ENCODE peak calls at places on chromosomes 3 and 15, in ten cellular contexts. E is astrocyte; I is heart right ventricle; T is sigmoid colon; B is AG10803; W is adipocyte; F is fibroblast of pulmonary artery; S is CD8-positive, alpha-beta T cell; V is dorsolateral prefrontal cortex; A is pancreas. O is an unnamed sample.

GRCh38 chr15:84142888-84143337 is 92.7 kb upstream of the GOLGA6L4 start:
- DNase-seq in E (peak; percentile 48), I (peak; percentile 76), T (peak; percentile 87), B (peak; percentile 76), W (peak; percentile 96), F (peak; percentile 89), S (peak; percentile 67), V (no peak), A (no peak), O (peak; percentile 49)

GRCh38 chr3:53072653-53073552 is 27.0 kb upstream of the SFMBT1 start:
- DNase-seq in E (peak; percentile 35), I (peak; percentile 82), T (peak; percentile 87), B (peak; percentile 73), W (peak; percentile 82), F (peak; percentile 76), S (peak; percentile 89), V (peak; percentile 73), A (peak; percentile 92), O (peak; percentile 83)

GRCh38 chr15:67762610-67763368 is 62.5 kb upstream of the SKOR1 start:
- DNase-seq in E (no peak), I (no peak), T (no peak), B (peak; percentile 60), W (peak; percentile 26), F (no peak), S (peak; percentile 18), V (no peak), A (no peak), O (no peak)

GRCh38 chr3:39810647-39811161 is 1.3 kb downstream of the MYRIP start:
- DNase-seq in E (no peak), I (no peak), T (no peak), B (no peak), W (no peak), F (no peak), S (no peak), V (no peak), A (peak; percentile 22), O (no peak)

GRCh38 chr3:122358633-122359032 is 24.4 kb downstream of the MIX23 start:
- DNase-seq in E (no peak), I (no peak), T (no peak), B (no peak), W (no peak), F (no peak), S (no peak), V (no peak), A (no peak), O (no peak)

GRCh38 chr3:15896500-15896899 is 98.7 kb upstream of the ANKRD28 start:
- DNase-seq in E (no peak), I (no peak), T (no peak), B (no peak), W (no peak), F (no peak), S (no peak), V (no peak), A (no peak), O (no peak)

GRCh38 chr3:98814799-98815450 is 51.8 kb downstream of the ST3GAL6 start:
- DNase-seq in E (peak; percentile 74), I (no peak), T (no peak), B (peak; percentile 50), W (peak; percentile 60), F (peak; percentile 76), S (no peak), V (no peak), A (no peak), O (no peak)

GRCh38 chr3:151918253-151919029 is 45.0 kb downstream of the SUCNR1 start:
- DNase-seq in E (peak; percentile 52), I (no peak), T (no peak), B (peak; percentile 71), W (peak; percentile 82), F (peak; percentile 86), S (no peak), V (no peak), A (no peak), O (no peak)

GRCh38 chr3:4757949-4758855 is 221.0 kb upstream of the BHLHE40 start:
- DNase-seq in E (no peak), I (no peak), T (no peak), B (no peak), W (no peak), F (no peak), S (no peak), V (no peak), A (no peak), O (no peak)

GRCh38 chr3:58588030-58588614 is 10.9 kb upstream of the FAM107A start:
- DNase-seq in E (peak; percentile 19), I (no peak), T (no peak), B (no peak), W (peak; percentile 54), F (peak; percentile 61), S (no peak), V (no peak), A (no peak), O (no peak)

GRCh38 chr3:127149621-127150310 is 43.2 kb upstream of the PRR23E start:
- DNase-seq in E (no peak), I (no peak), T (peak; percentile 22), B (no peak), W (no peak), F (no peak), S (no peak), V (no peak), A (no peak), O (no peak)

GRCh38 chr3:53753518-53754183 is 92.6 kb downstream of the CHDH start:
- DNase-seq in E (no peak), I (no peak), T (no peak), B (no peak), W (no peak), F (no peak), S (peak; percentile 19), V (no peak), A (no peak), O (no peak)

GRCh38 chr3:183370391-183370790 is 58.0 kb downstream of the MCF2L2 start:
- DNase-seq in E (no peak), I (no peak), T (no peak), B (peak; percentile 53), W (peak; percentile 17), F (peak; percentile 79), S (no peak), V (no peak), A (no peak), O (no peak)

GRCh38 chr15:96087180-96087886 is 243.2 kb upstream of the NR2F2 start:
- DNase-seq in E (no peak), I (no peak), T (no peak), B (no peak), W (no peak), F (no peak), S (no peak), V (no peak), A (no peak), O (no peak)

GRCh38 chr15:73621286-73621826 is 11.8 kb downstream of the NPTN start:
- DNase-seq in E (no peak), I (no peak), T (no peak), B (no peak), W (peak; percentile 49), F (no peak), S (no peak), V (no peak), A (no peak), O (no peak)

GRCh38 chr15:31470756-31471155 is 144.1 kb downstream of the KLF13 start:
- DNase-seq in E (no peak), I (no peak), T (no peak), B (no peak), W (no peak), F (no peak), S (no peak), V (no peak), A (no peak), O (no peak)

GRCh38 chr3:158313344-158313927 is 203.5 kb downstream of the RSRC1 start:
- DNase-seq in E (peak; percentile 6), I (no peak), T (no peak), B (peak; percentile 15), W (peak; percentile 49), F (peak; percentile 55), S (no peak), V (no peak), A (no peak), O (no peak)

GRCh38 chr3:30266536-30266935 is 339.9 kb upstream of the TGFBR2 start:
- DNase-seq in E (peak; percentile 86), I (no peak), T (no peak), B (peak; percentile 81), W (no peak), F (no peak), S (no peak), V (no peak), A (no peak), O (no peak)

GRCh38 chr3:33789183-33789954 is 9.1 kb upstream of the PDCD6IP start:
- DNase-seq in E (no peak), I (no peak), T (no peak), B (no peak), W (no peak), F (no peak), S (no peak), V (no peak), A (no peak), O (no peak)
- H3K4me3 ChIP-seq in E (no peak overlapping the region), I (no peak overlapping the region), T (no peak overlapping the region), B (no peak overlapping the region), W (no peak overlapping the region), F (no peak overlapping the region), S (no peak overlapping the region), V (no peak overlapping the region), A (no peak overlapping the region), O (no peak overlapping the region)

DNA sequence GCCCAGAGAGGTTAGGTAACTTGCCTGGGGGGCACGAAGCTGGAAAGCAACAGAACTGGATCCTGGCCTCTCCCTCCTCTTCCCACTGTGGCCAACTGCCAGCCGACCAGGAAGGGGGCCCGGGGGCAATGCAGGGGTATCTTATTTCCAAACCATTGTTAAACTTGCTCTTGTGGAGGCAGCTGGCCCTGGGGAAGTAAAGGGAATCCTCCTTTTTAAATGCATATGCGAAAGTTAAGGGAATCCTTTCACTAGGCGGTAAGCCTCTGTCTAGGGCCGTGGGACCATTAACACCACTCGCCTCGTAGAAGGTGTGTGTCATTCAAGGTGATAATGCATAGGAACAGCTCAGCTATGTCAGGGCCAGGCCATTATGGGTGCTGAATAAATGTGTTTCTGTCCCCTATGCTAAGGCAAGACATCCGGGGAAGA is 68.6 kb downstream of the ST6GAL1 start:
- DNase-seq in E (no peak), I (no peak), T (no peak), B (no peak), W (no peak), F (no peak), S (no peak), V (no peak), A (no peak), O (no peak)
- H3K4me3 ChIP-seq in E (no peak overlapping the region), I (no peak overlapping the region), T (no peak overlapping the region), B (no peak overlapping the region), W (no peak overlapping the region), F (no peak overlapping the region), S (no peak overlapping the region), V (no peak overlapping the region), A (no peak overlapping the region), O (no peak overlapping the region)

DNA sequence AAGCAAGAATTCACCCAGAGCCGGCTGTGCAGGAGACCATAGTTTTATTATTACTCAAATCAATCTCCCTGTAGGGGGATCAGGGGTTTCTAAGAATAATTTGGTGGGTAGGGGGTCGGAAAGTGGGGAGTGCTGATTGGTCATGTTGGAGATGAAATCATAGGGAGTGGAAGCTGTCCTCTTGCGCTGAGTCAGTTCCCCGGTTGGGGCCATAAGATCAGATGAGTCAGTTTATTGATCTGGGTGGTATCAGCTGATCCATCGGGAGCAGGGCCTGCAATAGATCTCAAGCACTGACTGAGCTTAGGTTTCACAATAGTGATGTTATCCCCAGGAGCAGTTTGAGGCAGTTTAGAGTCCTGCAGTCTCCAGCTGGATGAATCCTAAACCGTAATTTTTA is 97.0 kb upstream of the SNRPN start:
- DNase-seq in E (peak; percentile 19), I (no peak), T (no peak), B (no peak), W (no peak), F (no peak), S (no peak), V (no peak), A (no peak), O (no peak)
- H3K4me3 ChIP-seq in E (peak overlapping the region; percentile 61), I (peak overlapping the region; percentile 46), T (no peak overlapping the region), B (no peak overlapping the region), W (no peak overlapping the region), F (no peak overlapping the region), S (no peak overlapping the region), V (peak overlapping the region; percentile 43), A (no peak overlapping the region), O (no peak overlapping the region)

GRCh38 chr3:129665024-129665768 is 58.7 kb upstream of the PLXND1 start:
- DNase-seq in E (peak; percentile 70), I (no peak), T (no peak), B (peak; percentile 78), W (peak; percentile 69), F (peak; percentile 42), S (no peak), V (no peak), A (no peak), O (no peak)
- H3K4me3 ChIP-seq in E (no peak overlapping the region), I (no peak overlapping the region), T (no peak overlapping the region), B (no peak overlapping the region), W (peak overlapping the region; percentile 18), F (no peak overlapping the region), S (no peak overlapping the region), V (no peak overlapping the region), A (no peak overlapping the region), O (no peak overlapping the region)

O was measured in tibial nerve.